ENCODE peak calls at places on chromosomes 12 and 14, in seven cellular contexts. Z is HCT116, F is PC-3, L is GM23248, X is hepatocyte, S is SK-N-SH, Y is MM.1S. M is an unnamed sample. For H3K4me1, the result is how much of the 10 kb centered on the place peaks cover.

GRCh38 chr12:34301251-34302130 is 279.2 kb downstream of the ALG10 start:
- DNase-seq in L (no peak), S (no peak), Y (no peak), X (no peak), F (no peak), Z (no peak), M (no peak)

GRCh38 chr12:94977766-94978468 is 25.6 kb downstream of the NDUFA12 start:
- DNase-seq in Y (no peak), Z (no peak), S (no peak), F (no peak), X (no peak), L (no peak), M (no peak)

GRCh38 chr14:29376251-29376650 is 551.4 kb downstream of the PRKD1 start:
- DNase-seq in L (no peak), Y (no peak), F (no peak), Z (no peak), S (no peak), X (no peak), M (no peak)

GRCh38 chr12:31353730-31354708 is 28.1 kb upstream of the SINHCAF start:
- DNase-seq in Y (no peak), X (peak), L (no peak), F (no peak), S (no peak), Z (no peak), M (peak)

GRCh38 chr12:103373088-103373523 is 122.7 kb downstream of the C12orf42 start:
- DNase-seq in Y (no peak), L (no peak), S (no peak), F (no peak), Z (no peak), X (no peak), M (no peak)

GRCh38 chr14:20438664-20439063 is 2.7 kb upstream of the KLHL33 start:
- DNase-seq in Y (no peak), X (no peak), S (no peak), F (no peak), L (no peak), Z (no peak), M (peak)

GRCh38 chr12:93098077-93098476 is 169.0 kb upstream of the EEA1 start:
- DNase-seq in L (peak), X (peak), Y (peak), F (peak), Z (peak), S (no peak), M (peak)

GRCh38 chr12:6367969-6368892 is 7.1 kb downstream of the SCNN1A start:
- DNase-seq in S (no peak), Y (peak), F (peak), X (no peak), Z (no peak), L (no peak), M (peak)

GRCh38 chr14:54108481-54109471 is 152.2 kb upstream of the BMP4 start:
- DNase-seq in S (no peak), F (peak), X (no peak), Z (peak), L (peak), Y (no peak), M (no peak)

GRCh38 chr12:63844391-63845341 is at the start of gene SRGAP1:
- DNase-seq in X (peak), L (peak), Y (no peak), S (peak), F (peak), Z (no peak), M (no peak)

GRCh38 chr12:13472690-13473089 is 276.2 kb downstream of the EMP1 start:
- DNase-seq in F (peak), Y (peak), L (peak), Z (no peak), S (no peak), X (peak), M (no peak)

GRCh38 chr12:112001555-112001954 is 11.4 kb downstream of the TMEM116 start:
- DNase-seq in X (no peak), Y (no peak), F (no peak), S (no peak), Z (no peak), L (peak), M (no peak)

DNA sequence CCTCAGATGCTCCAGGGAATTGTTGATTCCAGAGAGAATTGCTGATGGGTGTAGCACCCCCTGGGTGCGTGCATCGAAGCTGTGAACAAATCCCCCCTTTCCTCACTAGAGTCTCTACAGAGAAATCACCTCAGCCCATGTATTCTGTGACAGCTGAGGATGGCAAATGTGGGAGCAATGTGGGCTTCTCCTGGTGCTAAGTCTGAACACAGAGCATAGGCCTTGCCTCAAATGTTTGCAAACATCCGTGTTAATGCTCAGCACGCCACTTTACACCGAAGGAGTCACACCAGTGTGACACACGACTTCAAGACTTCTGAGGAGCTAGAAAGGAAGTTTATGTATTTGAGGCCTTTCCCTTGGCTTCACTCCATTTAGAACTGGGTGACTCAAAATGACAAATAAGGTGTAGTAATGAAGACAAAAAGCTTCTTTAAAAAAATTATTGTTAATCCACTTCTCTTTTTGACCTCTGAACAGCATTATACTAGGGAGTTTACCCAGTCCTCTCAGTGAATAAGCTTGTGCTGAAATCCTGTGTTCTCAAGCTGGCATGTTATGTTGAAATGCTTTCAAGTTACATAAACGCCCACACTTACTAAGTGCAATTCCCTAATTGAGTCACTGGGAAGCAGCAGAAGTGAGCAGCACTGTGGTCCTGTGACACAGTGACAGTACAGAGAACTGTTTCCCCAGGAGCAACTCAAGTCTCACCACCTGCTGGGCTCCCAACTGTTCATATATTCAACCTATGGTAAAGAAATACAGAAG is 92.9 kb downstream of the FAR2 start:
- DNase-seq in L (peak), F (peak), X (peak), S (peak), Y (no peak), Z (peak), M (no peak)
- TF ChIP-seq EZH2phosphoT487 in L (peak), F (no peak), X (no peak), S (no peak), Y (no peak), Z (no peak), M (no peak)

DNA sequence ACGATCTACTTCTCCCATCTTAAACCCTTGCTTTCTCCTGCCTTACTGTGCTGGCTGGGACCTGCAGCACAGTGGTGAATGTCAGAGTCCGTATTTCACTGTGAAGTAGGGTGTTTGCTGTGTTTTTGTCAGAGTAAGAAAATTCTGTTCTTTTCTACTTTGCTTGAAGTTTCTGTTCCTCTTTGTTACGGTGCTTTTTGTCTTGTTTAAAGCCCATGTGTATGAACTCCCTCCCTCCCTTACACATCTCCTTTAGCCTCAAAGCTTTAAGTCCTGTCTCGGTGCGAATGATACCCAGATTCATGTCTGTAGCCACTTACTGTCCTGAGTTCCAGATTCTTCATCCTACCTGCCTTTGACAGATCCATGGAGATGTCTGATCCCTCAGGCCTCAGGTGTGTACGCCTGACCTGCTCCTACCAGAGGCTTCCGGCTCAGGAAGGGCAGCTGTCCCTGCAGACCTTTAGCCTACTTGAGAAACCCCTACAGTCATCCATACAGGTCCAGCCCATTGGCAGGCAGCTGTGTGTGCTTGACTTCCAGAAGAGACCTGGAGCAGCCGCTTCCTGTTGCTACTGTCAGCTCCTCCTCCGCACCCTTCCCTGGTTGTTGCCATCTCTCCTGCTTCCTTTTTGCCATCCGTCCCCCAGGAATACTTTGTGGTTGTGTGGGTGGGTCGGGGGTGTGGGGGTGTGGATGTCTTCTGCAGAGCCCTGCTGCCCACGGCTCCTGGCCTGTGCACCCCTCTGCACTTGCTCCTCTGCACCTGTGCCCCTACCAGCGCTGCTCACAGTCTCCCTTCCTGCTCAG is 72.9 kb downstream of the DDX51 start:
- DNase-seq in Z (no peak), S (no peak), X (no peak), Y (no peak), F (no peak), L (no peak), M (peak)
- H3K4me1 ChIP-seq in Z (under half), S (under half), X (under half), Y (under half), F (under half), L (under half), M (half or more)

GRCh38 chr14:104744484-104744883 is 8.5 kb upstream of the SIVA1 start:
- DNase-seq in X (no peak), F (no peak), S (no peak), L (no peak), Z (no peak), Y (no peak), M (no peak)

GRCh38 chr14:104746951-104747481 is 5.9 kb upstream of the SIVA1 start:
- DNase-seq in Y (no peak), Z (no peak), S (no peak), X (peak), L (peak), F (peak), M (no peak)

GRCh38 chr14:104745431-104745830 is 7.5 kb upstream of the SIVA1 start:
- DNase-seq in Y (no peak), X (no peak), Z (no peak), S (no peak), L (no peak), F (no peak), M (no peak)

GRCh38 chr14:104747876-104748275 is 5.1 kb upstream of the SIVA1 start:
- DNase-seq in Z (no peak), F (no peak), Y (no peak), L (no peak), X (no peak), S (no peak), M (no peak)

DNA sequence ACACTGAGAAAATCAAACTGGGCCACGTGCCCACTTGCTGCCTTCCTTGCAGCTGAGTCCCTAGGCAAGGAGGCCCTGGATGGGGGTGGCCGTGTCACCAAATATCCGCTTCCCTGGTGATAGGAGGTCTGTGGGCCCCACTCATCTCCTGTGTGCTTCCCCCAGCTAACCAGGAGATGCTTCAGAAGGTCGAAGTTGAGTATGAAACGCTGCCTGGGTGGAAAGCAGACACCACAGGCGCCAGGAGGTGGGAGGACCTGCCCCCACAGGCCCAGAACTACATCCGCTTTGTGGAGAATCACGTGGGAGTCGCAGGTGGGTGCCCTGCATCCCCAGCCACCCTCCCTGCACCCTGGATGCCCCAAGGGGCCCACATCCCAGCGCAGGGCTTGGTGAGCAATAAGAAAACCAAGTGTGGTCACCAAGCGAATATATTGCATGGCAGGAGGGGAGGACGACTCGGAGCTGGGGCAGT is 6.8 kb upstream of the SIVA1 start:
- DNase-seq in F (no peak), S (no peak), Z (no peak), Y (no peak), L (no peak), X (no peak), M (no peak)
- H3K27ac ChIP-seq in F (no peak), S (no peak), Z (no peak), Y (no peak), L (peak), X (peak), M (no peak)

GRCh38 chr14:64952598-64953309 is 10.2 kb upstream of the GPX2 start:
- DNase-seq in L (peak), S (no peak), X (no peak), Y (no peak), F (no peak), Z (no peak), M (peak)
- TF ChIP-seq EZH2phosphoT487 in L (no peak), S (no peak), X (no peak), Y (no peak), F (no peak), Z (no peak), M (no peak)

DNA sequence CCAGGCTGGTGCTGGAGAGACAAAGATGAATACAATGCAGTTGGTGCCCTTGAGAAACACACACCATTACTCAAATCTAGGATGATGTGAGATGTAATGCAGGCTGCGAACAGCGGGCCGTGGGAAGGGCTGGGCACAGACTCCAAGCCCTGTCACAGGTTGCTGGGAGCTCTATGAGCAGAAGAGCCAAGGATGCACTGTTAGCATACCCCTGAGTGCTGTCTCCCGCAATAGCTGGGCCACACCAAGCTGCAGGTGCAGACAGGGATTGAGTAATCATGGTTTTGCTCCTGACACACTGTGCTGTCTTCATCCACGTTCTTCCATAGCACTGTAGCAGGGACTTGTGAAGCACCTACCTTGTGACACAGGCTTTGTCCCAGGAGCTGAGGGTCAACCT is 247.6 kb upstream of the CRY1 start:
- DNase-seq in X (no peak), F (no peak), L (no peak), Z (no peak), Y (no peak), S (no peak), M (no peak)
- H3K4me1 ChIP-seq in X (under half), F (under half), L (under half), Z (under half), Y (under half), S (under half), M (under half)

M was measured in OCI-LY7.